ENCODE peak calls at places on chromosomes 6 and 20, in seven cellular contexts. L, K, Z, E, B, F and N are unnamed samples.

GRCh38 chr6:4371207-4371921 is 236.0 kb upstream of the ECI2 start:
- DNase-seq in F (no peak), L (no peak), K (no peak), B (no peak), E (no peak), Z (peak), N (no peak)

GRCh38 chr6:14822689-14823088 is 423.2 kb upstream of the JARID2 start:
- DNase-seq in K (peak), E (no peak), Z (no peak), L (no peak), F (no peak), B (no peak), N (no peak)

GRCh38 chr6:19472168-19472567 is 365.0 kb upstream of the ID4 start:
- DNase-seq in L (no peak), E (no peak), Z (peak), F (no peak), K (no peak), B (no peak), N (no peak)

GRCh38 chr20:31576751-31577150 is 28.3 kb upstream of the ID1 start:
- DNase-seq in Z (no peak), L (no peak), E (no peak), F (no peak), B (no peak), K (no peak), N (no peak)

GRCh38 chr20:51310216-51310615 is 232.3 kb downstream of the NFATC2 start:
- DNase-seq in L (no peak), E (no peak), B (no peak), F (no peak), Z (no peak), K (no peak), N (no peak)

GRCh38 chr20:32789896-32790750 is 27.9 kb downstream of the DNMT3B start:
- DNase-seq in E (peak), Z (peak), K (peak), L (peak), B (peak), F (peak), N (peak)

GRCh38 chr20:4082406-4083102 is 67.2 kb upstream of the RNF24 start:
- DNase-seq in B (peak), L (peak), Z (peak), E (no peak), F (peak), K (no peak), N (no peak)

GRCh38 chr20:58075980-58076749 is 152.3 kb downstream of the ANKRD60 start:
- DNase-seq in E (no peak), B (no peak), F (no peak), Z (no peak), L (no peak), K (no peak), N (peak)

GRCh38 chr20:10644458-10645204 is 29.2 kb downstream of the JAG1 start:
- DNase-seq in L (no peak), K (no peak), B (no peak), Z (no peak), F (no peak), E (no peak), N (no peak)

GRCh38 chr20:33635341-33635740 is 26.8 kb upstream of the C20orf144 start:
- DNase-seq in F (no peak), E (no peak), L (no peak), K (no peak), Z (no peak), B (no peak), N (no peak)

GRCh38 chr6:111417181-111417585 is 65.8 kb downstream of the REV3L start:
- DNase-seq in F (no peak), Z (peak), L (no peak), E (no peak), K (no peak), B (no peak), N (peak)

GRCh38 chr20:18188446-18188845 is 50.8 kb downstream of the KAT14 start:
- DNase-seq in B (no peak), K (no peak), E (no peak), L (no peak), F (no peak), Z (no peak), N (no peak)

GRCh38 chr6:39980839-39981580 is 46.7 kb upstream of the MOCS1 start:
- DNase-seq in K (peak), E (peak), F (peak), Z (peak), L (peak), B (no peak), N (peak)

GRCh38 chr6:168950500-168951223 is 303.0 kb downstream of the THBS2 start:
- DNase-seq in K (no peak), L (no peak), F (no peak), Z (no peak), E (no peak), B (no peak), N (no peak)

GRCh38 chr6:13239530-13240455 is 88.5 kb downstream of the TBC1D7 start:
- DNase-seq in L (no peak), K (no peak), F (no peak), E (no peak), Z (no peak), B (no peak), N (no peak)

GRCh38 chr6:20159781-20160540 is 52.3 kb downstream of the MBOAT1 start:
- DNase-seq in F (no peak), K (no peak), Z (peak), B (no peak), E (no peak), L (no peak), N (no peak)

GRCh38 chr20:8364734-8365078 is 232.6 kb downstream of the PLCB1 start:
- DNase-seq in K (no peak), B (no peak), F (no peak), E (no peak), L (no peak), Z (no peak), N (no peak)

GRCh38 chr6:139698526-139699182 is 324.2 kb upstream of the CITED2 start:
- DNase-seq in K (no peak), F (peak), Z (no peak), B (no peak), L (no peak), E (no peak), N (peak)